ENCODE peak calls at places on chromosomes 12 and 14, in seven cellular contexts. One of them, this sample, is unnamed.
A peak's percentile ranks its signal among the peaks of the same experiment; 100 is the strongest.

GRCh38 chr12:69015831-69016230 is 82.9 kb upstream of the CPM start:
- DNase-seq in A549: no peak
- DNase-seq in SK-N-SH: no peak
- DNase-seq in K562: no peak
- DNase-seq in H1: no peak
- DNase-seq in HepG2: no peak
- DNase-seq in WTC11: no peak
- DNase-seq in this sample: no peak

GRCh38 chr12:74382994-74383393 is 154.6 kb upstream of the ATXN7L3B start:
- DNase-seq in A549: no peak
- DNase-seq in SK-N-SH: no peak
- DNase-seq in WTC11: no peak
- DNase-seq in K562: no peak
- DNase-seq in HepG2: no peak
- DNase-seq in H1: no peak
- DNase-seq in this sample: no peak

GRCh38 chr12:131041968-131042847 is 88.5 kb downstream of the ADGRD1 start:
- DNase-seq in SK-N-SH: no peak
- DNase-seq in K562: no peak
- DNase-seq in A549: no peak
- DNase-seq in HepG2: no peak
- DNase-seq in WTC11: no peak
- DNase-seq in H1: no peak
- DNase-seq in this sample: no peak

GRCh38 chr14:88961214-88961613 is 136.8 kb downstream of the TTC8 start:
- DNase-seq in K562: no peak
- DNase-seq in SK-N-SH: no peak
- DNase-seq in A549: no peak
- DNase-seq in H1: no peak
- DNase-seq in HepG2: no peak
- DNase-seq in WTC11: no peak
- DNase-seq in this sample: no peak

GRCh38 chr12:27504506-27504905 is 19.5 kb upstream of the PPFIBP1 start:
- DNase-seq in A549: no peak
- DNase-seq in WTC11: no peak
- DNase-seq in HepG2: no peak
- DNase-seq in SK-N-SH: no peak
- DNase-seq in H1: no peak
- DNase-seq in K562: no peak
- DNase-seq in this sample: peak; percentile 19

GRCh38 chr14:74586681-74587362 is 25.2 kb downstream of the LTBP2 start:
- DNase-seq in K562: no peak
- DNase-seq in H1: no peak
- DNase-seq in A549: no peak
- DNase-seq in HepG2: no peak
- DNase-seq in SK-N-SH: no peak
- DNase-seq in WTC11: no peak
- DNase-seq in this sample: no peak

GRCh38 chr12:45213107-45213506 is 2.8 kb upstream of the ANO6 start:
- DNase-seq in H1: no peak
- DNase-seq in HepG2: no peak
- DNase-seq in A549: no peak
- DNase-seq in WTC11: no peak
- DNase-seq in K562: no peak
- DNase-seq in SK-N-SH: no peak
- DNase-seq in this sample: no peak

GRCh38 chr12:82650627-82651337 is 35.9 kb upstream of the TMTC2 start:
- DNase-seq in H1: no peak
- DNase-seq in WTC11: no peak
- DNase-seq in HepG2: peak; percentile 74
- DNase-seq in SK-N-SH: no peak
- DNase-seq in K562: no peak
- DNase-seq in A549: peak; percentile 96
- DNase-seq in this sample: no peak

GRCh38 chr12:124310785-124311184 is 15.9 kb downstream of the RFLNA start:
- DNase-seq in H1: no peak
- DNase-seq in K562: no peak
- DNase-seq in HepG2: no peak
- DNase-seq in A549: no peak
- DNase-seq in SK-N-SH: no peak
- DNase-seq in WTC11: no peak
- DNase-seq in this sample: no peak

GRCh38 chr14:60166144-60166543 is 946 bp upstream of the DHRS7 start:
- DNase-seq in WTC11: no peak
- DNase-seq in HepG2: no peak
- DNase-seq in SK-N-SH: no peak
- DNase-seq in A549: no peak
- DNase-seq in H1: no peak
- DNase-seq in K562: no peak
- DNase-seq in this sample: no peak

GRCh38 chr14:60101801-60102200 is 10.1 kb downstream of the PCNX4 start:
- DNase-seq in HepG2: no peak
- DNase-seq in WTC11: no peak
- DNase-seq in K562: no peak
- DNase-seq in SK-N-SH: no peak
- DNase-seq in H1: no peak
- DNase-seq in A549: no peak
- DNase-seq in this sample: peak; percentile 41

GRCh38 chr12:101824831-101825230 is 5.9 kb downstream of the GNPTAB start:
- DNase-seq in H1: no peak
- DNase-seq in SK-N-SH: no peak
- DNase-seq in A549: no peak
- DNase-seq in WTC11: no peak
- DNase-seq in HepG2: no peak
- DNase-seq in K562: no peak
- DNase-seq in this sample: no peak

GRCh38 chr12:638948-639557 is 24.2 kb downstream of the NINJ2 start:
- DNase-seq in K562: no peak
- DNase-seq in A549: no peak
- DNase-seq in WTC11: no peak
- DNase-seq in HepG2: no peak
- DNase-seq in H1: no peak
- DNase-seq in SK-N-SH: no peak
- DNase-seq in this sample: no peak

GRCh38 chr12:12482959-12483358 is 79.7 kb downstream of the DUSP16 start:
- DNase-seq in A549: no peak
- DNase-seq in H1: no peak
- DNase-seq in SK-N-SH: no peak
- DNase-seq in K562: no peak
- DNase-seq in HepG2: no peak
- DNase-seq in WTC11: no peak
- DNase-seq in this sample: no peak

GRCh38 chr14:35532783-35533356 is 1.1 kb upstream of the INSM2 start:
- DNase-seq in WTC11: no peak
- DNase-seq in HepG2: no peak
- DNase-seq in H1: no peak
- DNase-seq in K562: no peak
- DNase-seq in A549: no peak
- DNase-seq in SK-N-SH: no peak
- DNase-seq in this sample: no peak

GRCh38 chr12:107612508-107612907 is 73.1 kb upstream of the PWP1 start:
- DNase-seq in HepG2: no peak
- DNase-seq in SK-N-SH: no peak
- DNase-seq in A549: no peak
- DNase-seq in WTC11: no peak
- DNase-seq in K562: no peak
- DNase-seq in H1: no peak
- DNase-seq in this sample: peak; percentile 67

GRCh38 chr12:108309674-108310312 is 29.3 kb downstream of the CMKLR1 start:
- DNase-seq in A549: no peak
- DNase-seq in K562: no peak
- DNase-seq in SK-N-SH: no peak
- DNase-seq in WTC11: no peak
- DNase-seq in H1: no peak
- DNase-seq in HepG2: no peak
- DNase-seq in this sample: no peak

GRCh38 chr12:81329088-81329487 is 251.2 kb downstream of the ACSS3 start:
- DNase-seq in HepG2: peak; percentile 42
- DNase-seq in H1: peak; percentile 49
- DNase-seq in A549: peak; percentile 55
- DNase-seq in WTC11: peak; percentile 55
- DNase-seq in K562: no peak
- DNase-seq in SK-N-SH: no peak
- DNase-seq in this sample: peak; percentile 2
- TF ChIP-seq USF2 in HepG2: no peak
- TF ChIP-seq USF2 in H1: no peak
- TF ChIP-seq USF2 in A549: no peak
- TF ChIP-seq USF2 in WTC11: no peak
- TF ChIP-seq USF2 in K562: no peak
- TF ChIP-seq USF2 in SK-N-SH: no peak
- TF ChIP-seq USF2 in this sample: no peak

GRCh38 chr12:48813464-48814312 is 4.6 kb upstream of the CACNB3 start:
- DNase-seq in K562: no peak
- DNase-seq in H1: peak; percentile 82
- DNase-seq in WTC11: peak; percentile 69
- DNase-seq in HepG2: no peak
- DNase-seq in SK-N-SH: no peak
- DNase-seq in A549: no peak
- DNase-seq in this sample: peak; percentile 50

GRCh38 chr12:48811454-48812090 is 6.7 kb upstream of the CACNB3 start:
- DNase-seq in A549: no peak
- DNase-seq in H1: no peak
- DNase-seq in SK-N-SH: no peak
- DNase-seq in K562: no peak
- DNase-seq in WTC11: no peak
- DNase-seq in HepG2: no peak
- DNase-seq in this sample: peak; percentile 39

GRCh38 chr12:48814313-48815280 is 3.7 kb upstream of the CACNB3 start:
- DNase-seq in HepG2: peak; percentile 42
- DNase-seq in H1: peak; percentile 94
- DNase-seq in SK-N-SH: peak; percentile 96
- DNase-seq in WTC11: peak; percentile 81
- DNase-seq in K562: peak; percentile 94
- DNase-seq in A549: peak; percentile 82
- DNase-seq in this sample: peak; percentile 75

GRCh38 chr12:48812389-48812788 is 5.9 kb upstream of the CACNB3 start:
- DNase-seq in H1: no peak
- DNase-seq in SK-N-SH: no peak
- DNase-seq in HepG2: no peak
- DNase-seq in WTC11: no peak
- DNase-seq in A549: no peak
- DNase-seq in K562: no peak
- DNase-seq in this sample: no peak

DNA sequence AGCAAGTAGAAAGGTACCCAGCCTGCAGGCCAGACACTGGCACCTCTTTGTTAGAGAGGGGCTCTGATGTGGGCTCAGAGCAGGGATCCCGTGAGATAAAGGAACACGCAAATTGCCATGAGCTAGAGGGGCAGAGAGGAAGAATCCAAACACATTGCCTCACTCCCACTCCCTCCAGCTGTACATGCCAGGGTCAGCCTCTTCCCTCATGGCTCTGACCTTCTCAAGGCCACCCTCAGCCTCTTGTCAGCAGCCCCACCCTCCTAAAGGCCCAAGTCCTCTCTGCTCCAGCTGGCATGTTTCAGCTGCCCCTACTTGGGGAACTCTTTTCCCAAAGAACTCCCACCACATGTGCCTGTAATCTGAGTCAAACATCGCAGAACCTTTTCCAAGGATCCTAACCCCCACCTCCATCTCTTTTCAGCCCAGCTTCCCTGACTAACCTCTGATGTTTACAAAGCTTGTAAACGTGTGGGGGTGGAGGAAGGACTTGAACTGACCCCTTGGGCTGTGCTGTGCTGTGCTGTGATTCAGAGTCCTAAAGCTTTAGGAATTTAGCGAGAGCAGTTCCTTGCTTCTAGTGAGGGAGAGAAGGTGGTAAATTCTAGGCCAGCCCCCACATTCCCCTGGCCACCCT is 7.4 kb upstream of the CACNB3 start:
- DNase-seq in HepG2: peak; percentile 34
- DNase-seq in SK-N-SH: no peak
- DNase-seq in H1: no peak
- DNase-seq in K562: no peak
- DNase-seq in A549: peak; percentile 69
- DNase-seq in WTC11: no peak
- DNase-seq in this sample: peak; percentile 98
- TF ChIP-seq USF2 in HepG2: no peak
- TF ChIP-seq USF2 in SK-N-SH: no peak
- TF ChIP-seq USF2 in H1: no peak
- TF ChIP-seq USF2 in K562: no peak
- TF ChIP-seq USF2 in A549: no peak
- TF ChIP-seq USF2 in WTC11: no peak
- TF ChIP-seq USF2 in this sample: peak; percentile 44

GRCh38 chr12:49187184-49187583 is 1.7 kb downstream of the TUBA1A start:
- DNase-seq in H1: no peak
- DNase-seq in HepG2: no peak
- DNase-seq in A549: peak; percentile 20
- DNase-seq in SK-N-SH: peak; percentile 47
- DNase-seq in WTC11: no peak
- DNase-seq in K562: no peak
- DNase-seq in this sample: peak; percentile 61
- TF ChIP-seq USF2 in H1: no peak
- TF ChIP-seq USF2 in HepG2: no peak
- TF ChIP-seq USF2 in A549: no peak
- TF ChIP-seq USF2 in SK-N-SH: no peak
- TF ChIP-seq USF2 in WTC11: no peak
- TF ChIP-seq USF2 in K562: no peak
- TF ChIP-seq USF2 in this sample: no peak

GRCh38 chr14:71606575-71606974 is 325.7 kb upstream of the RGS6 start:
- DNase-seq in SK-N-SH: no peak
- DNase-seq in A549: no peak
- DNase-seq in K562: no peak
- DNase-seq in HepG2: no peak
- DNase-seq in H1: no peak
- DNase-seq in WTC11: no peak
- DNase-seq in this sample: no peak

GRCh38 chr14:71610149-71610548 is 322.1 kb upstream of the RGS6 start:
- DNase-seq in WTC11: no peak
- DNase-seq in K562: no peak
- DNase-seq in HepG2: no peak
- DNase-seq in SK-N-SH: no peak
- DNase-seq in A549: no peak
- DNase-seq in H1: no peak
- DNase-seq in this sample: no peak

GRCh38 chr14:71607056-71607455 is 325.2 kb upstream of the RGS6 start:
- DNase-seq in K562: no peak
- DNase-seq in SK-N-SH: no peak
- DNase-seq in A549: no peak
- DNase-seq in HepG2: no peak
- DNase-seq in H1: no peak
- DNase-seq in WTC11: no peak
- DNase-seq in this sample: no peak

GRCh38 chr14:71606064-71606463 is 326.2 kb upstream of the RGS6 start:
- DNase-seq in HepG2: no peak
- DNase-seq in K562: no peak
- DNase-seq in H1: no peak
- DNase-seq in WTC11: no peak
- DNase-seq in SK-N-SH: no peak
- DNase-seq in A549: no peak
- DNase-seq in this sample: no peak

DNA sequence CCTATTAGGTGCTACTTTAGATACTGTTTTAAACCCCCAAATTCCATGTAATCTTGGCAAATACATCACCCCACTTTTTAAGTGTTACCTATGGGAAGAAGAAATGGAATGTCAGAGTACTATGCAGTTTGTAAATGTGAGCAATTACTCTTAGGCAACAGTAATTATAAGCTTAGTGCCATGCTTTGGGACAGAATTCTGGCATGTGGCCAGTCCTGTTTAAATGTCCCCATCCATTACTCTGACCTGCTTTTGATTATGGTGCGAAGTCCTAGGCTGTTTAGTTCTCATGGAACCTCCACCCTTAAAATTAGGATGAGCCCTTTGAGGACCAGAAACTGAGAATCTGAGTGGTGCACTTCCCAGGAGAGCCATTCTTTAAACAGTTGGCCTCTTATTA is 321.4 kb upstream of the RGS6 start:
- DNase-seq in HepG2: no peak
- DNase-seq in WTC11: no peak
- DNase-seq in SK-N-SH: no peak
- DNase-seq in K562: no peak
- DNase-seq in H1: no peak
- DNase-seq in A549: no peak
- DNase-seq in this sample: no peak
- TF ChIP-seq USF2 in HepG2: no peak
- TF ChIP-seq USF2 in WTC11: no peak
- TF ChIP-seq USF2 in SK-N-SH: no peak
- TF ChIP-seq USF2 in K562: no peak
- TF ChIP-seq USF2 in H1: no peak
- TF ChIP-seq USF2 in A549: no peak
- TF ChIP-seq USF2 in this sample: no peak